ENCODE peak calls at places on chromosomes 4 and X, in eight cellular contexts. H is kidney epithelial cell, M is PC-3, O is small intestine, Q is upper lobe of left lung, G is ovary, J is adrenal gland, Y is brain microvascular endothelial cell. B is an unnamed sample. For H3K36me3, the result is how much of the 10 kb centered on the place peaks cover.

GRCh38 chr4:10730019-10730418 is 45.5 kb upstream of the CLNK start:
- DNase-seq in H (no peak), M (no peak), O (no peak), Q (no peak), G (no peak), J (no peak), Y (no peak), B (no peak)

GRCh38 chrX:47242321-47242720 is 9.5 kb downstream of the USP11 start:
- DNase-seq in H (no peak), M (no peak), O (no peak), Q (no peak), G (no peak), J (no peak), Y (no peak), B (no peak)

GRCh38 chrX:106959897-106960296 is 39.7 kb downstream of the CLDN2 start:
- DNase-seq in H (no peak), M (peak), O (peak), Q (no peak), G (no peak), J (no peak), Y (peak), B (peak)

GRCh38 chrX:96756491-96756890 is 71.8 kb downstream of the DIAPH2 start:
- DNase-seq in H (no peak), M (no peak), O (no peak), Q (no peak), G (no peak), J (no peak), Y (no peak), B (no peak)

GRCh38 chr4:164405774-164406173 is 348.2 kb upstream of the SMIM31 start:
- DNase-seq in H (no peak), M (peak), O (no peak), Q (no peak), G (no peak), J (no peak), Y (no peak), B (no peak)

GRCh38 chr4:16914208-16914607 is 15.8 kb upstream of the LDB2 start:
- DNase-seq in H (no peak), M (no peak), O (no peak), Q (no peak), G (peak), J (no peak), Y (peak), B (peak)

GRCh38 chr4:5980436-5981155 is 37.6 kb downstream of the C4orf50 start:
- DNase-seq in H (no peak), M (no peak), O (no peak), Q (no peak), G (no peak), J (no peak), Y (no peak), B (no peak)

GRCh38 chrX:68665502-68665901 is 18.0 kb downstream of the STARD8 start:
- DNase-seq in H (no peak), M (no peak), O (no peak), Q (peak), G (no peak), J (peak), Y (no peak), B (no peak)

GRCh38 chr4:108094131-108094530 is 74.6 kb downstream of the LEF1 start:
- DNase-seq in H (no peak), M (no peak), O (no peak), Q (no peak), G (no peak), J (no peak), Y (no peak), B (no peak)

GRCh38 chr4:26320159-26320452 is 708 bp upstream of the RBPJ start:
- DNase-seq in H (no peak), M (no peak), O (no peak), Q (no peak), G (no peak), J (no peak), Y (no peak), B (no peak)

GRCh38 chrX:65750674-65751469 is 83.4 kb downstream of the MSN start:
- DNase-seq in H (no peak), M (no peak), O (peak), Q (peak), G (no peak), J (no peak), Y (no peak), B (no peak)

GRCh38 chr4:151569650-151570049 is 160.7 kb downstream of the FHIP1A start:
- DNase-seq in H (no peak), M (peak), O (no peak), Q (peak), G (no peak), J (no peak), Y (no peak), B (no peak)

GRCh38 chrX:39648548-39649254 is 449.1 kb downstream of the BCOR start:
- DNase-seq in H (no peak), M (no peak), O (no peak), Q (no peak), G (no peak), J (no peak), Y (peak), B (no peak)

GRCh38 chr4:111778543-111778942 is 366.7 kb upstream of the FAM241A start:
- DNase-seq in H (no peak), M (no peak), O (no peak), Q (no peak), G (no peak), J (no peak), Y (no peak), B (peak)

GRCh38 chrX:154714925-154715324 is 36.0 kb downstream of the GAB3 start:
- DNase-seq in H (no peak), M (peak), O (peak), Q (no peak), G (peak), J (no peak), Y (peak), B (peak)

GRCh38 chr4:1201851-1202525 is 29.6 kb upstream of the SPON2 start:
- DNase-seq in H (no peak), M (no peak), O (peak), Q (peak), G (peak), J (peak), Y (peak), B (no peak)

GRCh38 chr4:1305781-1306455 is 16.2 kb downstream of the MAEA start:
- DNase-seq in H (no peak), M (no peak), O (peak), Q (no peak), G (no peak), J (no peak), Y (no peak), B (no peak)

GRCh38 chr4:30725562-30725961 is 5.4 kb downstream of the PCDH7 start:
- DNase-seq in H (no peak), M (no peak), O (no peak), Q (no peak), G (no peak), J (no peak), Y (no peak), B (no peak)

GRCh38 chr4:118729287-118730286 is 44.4 kb downstream of the METTL14 start:
- DNase-seq in H (no peak), M (no peak), O (no peak), Q (no peak), G (no peak), J (no peak), Y (peak), B (peak)

GRCh38 chr4:118732591-118733330 is 47.6 kb downstream of the METTL14 start:
- DNase-seq in H (no peak), M (no peak), O (no peak), Q (no peak), G (no peak), J (no peak), Y (peak), B (peak)

GRCh38 chr4:118734491-118735205 is 49.5 kb downstream of the METTL14 start:
- DNase-seq in H (no peak), M (no peak), O (no peak), Q (no peak), G (no peak), J (no peak), Y (no peak), B (peak)

GRCh38 chr4:118727360-118727759 is 42.2 kb downstream of the METTL14 start:
- DNase-seq in H (no peak), M (no peak), O (no peak), Q (no peak), G (no peak), J (no peak), Y (no peak), B (no peak)

GRCh38 chr4:118730683-118731082 is 45.5 kb downstream of the METTL14 start:
- DNase-seq in H (no peak), M (no peak), O (no peak), Q (no peak), G (no peak), J (no peak), Y (no peak), B (peak)
- H3K36me3 ChIP-seq in H (under half), M (under half), O (under half), Q (half or more), G (under half), J (under half), Y (half or more), B (half or more)

GRCh38 chrX:12871181-12871580 is 4.3 kb downstream of the TLR7 start:
- DNase-seq in H (no peak), M (no peak), O (no peak), Q (no peak), G (no peak), J (no peak), Y (no peak), B (no peak)

GRCh38 chrX:12878536-12878935 is 11.7 kb downstream of the TLR7 start:
- DNase-seq in H (no peak), M (peak), O (no peak), Q (no peak), G (no peak), J (no peak), Y (no peak), B (no peak)

GRCh38 chrX:12872741-12873140 is 5.9 kb downstream of the TLR7 start:
- DNase-seq in H (no peak), M (no peak), O (no peak), Q (no peak), G (no peak), J (no peak), Y (no peak), B (no peak)

GRCh38 chrX:12877386-12877785 is 10.5 kb downstream of the TLR7 start:
- DNase-seq in H (no peak), M (no peak), O (no peak), Q (no peak), G (no peak), J (no peak), Y (no peak), B (no peak)

DNA sequence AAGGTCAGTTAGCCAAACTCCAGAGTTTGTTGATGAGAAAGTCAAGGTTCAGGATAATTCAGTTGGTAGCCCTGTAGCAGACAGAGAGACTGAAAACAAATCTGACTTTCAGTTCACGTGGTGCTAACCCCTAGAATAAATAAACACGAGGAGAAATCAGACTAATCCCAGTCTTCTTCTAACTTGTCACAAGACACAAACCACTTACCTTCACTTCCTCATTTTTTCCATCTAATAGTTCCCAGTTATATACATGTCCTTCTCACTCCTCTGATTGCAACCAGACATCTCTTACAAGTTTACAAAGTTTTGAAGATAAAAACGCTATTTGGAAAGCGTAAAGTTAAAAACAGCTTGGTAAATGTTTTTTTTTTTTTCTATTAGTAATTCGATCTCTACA is 7.7 kb downstream of the TLR7 start:
- DNase-seq in H (no peak), M (no peak), O (no peak), Q (no peak), G (no peak), J (no peak), Y (no peak), B (no peak)
- H3K36me3 ChIP-seq in H (under half), M (under half), O (under half), Q (under half), G (under half), J (under half), Y (under half), B (under half)

GRCh38 chr4:56003606-56004005 is 54.9 kb downstream of the CEP135 start:
- DNase-seq in H (no peak), M (no peak), O (no peak), Q (no peak), G (no peak), J (no peak), Y (no peak), B (no peak)
- H3K36me3 ChIP-seq in H (under half), M (under half), O (under half), Q (under half), G (under half), J (under half), Y (under half), B (under half)

GRCh38 chr4:118801895-118802575 is 33.9 kb downstream of the SEC24D start:
- DNase-seq in H (no peak), M (no peak), O (peak), Q (no peak), G (no peak), J (no peak), Y (no peak), B (peak)

GRCh38 chr4:118807659-118808058 is 28.3 kb downstream of the SEC24D start:
- DNase-seq in H (no peak), M (no peak), O (no peak), Q (no peak), G (no peak), J (no peak), Y (no peak), B (no peak)

GRCh38 chr4:118799235-118799932 is 36.5 kb downstream of the SEC24D start:
- DNase-seq in H (no peak), M (no peak), O (no peak), Q (no peak), G (no peak), J (no peak), Y (no peak), B (no peak)

GRCh38 chr4:118798658-118799057 is 37.3 kb downstream of the SEC24D start:
- DNase-seq in H (no peak), M (no peak), O (no peak), Q (no peak), G (no peak), J (no peak), Y (no peak), B (no peak)

DNA sequence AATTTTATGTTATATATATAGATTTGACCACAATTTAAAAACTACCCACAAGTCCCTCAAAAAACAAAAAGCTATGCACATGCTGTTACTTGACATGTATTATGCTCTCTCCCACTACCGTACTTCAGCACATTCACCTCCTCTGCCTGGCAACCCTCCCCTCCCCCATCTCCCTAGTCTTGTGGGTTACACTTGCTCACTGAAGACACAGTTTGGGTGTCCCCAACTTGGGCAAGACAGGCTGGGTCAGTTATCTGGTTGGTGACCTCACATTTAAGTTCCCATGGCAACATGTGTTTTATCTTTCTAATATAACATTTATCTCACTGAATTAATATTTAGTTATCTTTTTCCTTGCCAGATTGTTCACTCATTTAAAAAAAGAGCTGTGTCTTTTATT is 32.7 kb downstream of the SEC24D start:
- DNase-seq in H (no peak), M (no peak), O (no peak), Q (no peak), G (no peak), J (no peak), Y (no peak), B (no peak)
- H3K36me3 ChIP-seq in H (under half), M (under half), O (under half), Q (half or more), G (under half), J (under half), Y (half or more), B (half or more)

GRCh38 chrX:132423323-132423722 is 65.5 kb downstream of the MBNL3 start:
- DNase-seq in H (no peak), M (no peak), O (no peak), Q (no peak), G (no peak), J (no peak), Y (no peak), B (no peak)

GRCh38 chrX:132425744-132426318 is 63.0 kb downstream of the MBNL3 start:
- DNase-seq in H (no peak), M (no peak), O (no peak), Q (no peak), G (no peak), J (no peak), Y (no peak), B (no peak)

GRCh38 chrX:132426695-132427281 is 62.0 kb downstream of the MBNL3 start:
- DNase-seq in H (no peak), M (peak), O (no peak), Q (no peak), G (no peak), J (no peak), Y (no peak), B (peak)
- H3K36me3 ChIP-seq in H (under half), M (under half), O (under half), Q (under half), G (under half), J (under half), Y (under half), B (under half)